ENCODE peak calls at places on chromosome 18, in four cellular contexts. D, K, C and J are unnamed samples.
A peak's percentile ranks its signal among the peaks of the same experiment; 100 is the strongest.

GRCh38 chr18:63707816-63708215 is 5.1 kb downstream of the SERPINB11 start:
- DNase-seq in C (no peak), K (peak; percentile 8), D (no peak), J (no peak)

GRCh38 chr18:76209597-76209996 is 285.4 kb downstream of the ZNF516 start:
- DNase-seq in D (no peak), K (peak; percentile 67), C (peak; percentile 19), J (no peak)

GRCh38 chr18:37452697-37453385 is 112.8 kb downstream of the CELF4 start:
- DNase-seq in D (no peak), K (no peak), C (no peak), J (no peak)

GRCh38 chr18:10057401-10057800 is 143.6 kb downstream of the VAPA start:
- DNase-seq in D (no peak), K (no peak), C (no peak), J (no peak)

GRCh38 chr18:62523631-62524442 is 1.0 kb downstream of the ZCCHC2 start:
- DNase-seq in C (peak; percentile 59), D (peak; percentile 59), K (peak; percentile 52), J (peak; percentile 53)

GRCh38 chr18:58161659-58162058 is 117.6 kb downstream of the NEDD4L start:
- DNase-seq in C (no peak), D (no peak), K (no peak), J (no peak)

GRCh38 chr18:22627506-22627905 is 209.8 kb upstream of the CTAGE1 start:
- DNase-seq in D (no peak), C (no peak), K (no peak), J (no peak)

GRCh38 chr18:30644158-30644557 is 398.4 kb downstream of the DSC3 start:
- DNase-seq in D (no peak), K (no peak), C (no peak), J (no peak)

GRCh38 chr18:79305976-79306375 is 89.8 kb upstream of the NFATC1 start:
- DNase-seq in K (no peak), C (no peak), D (no peak), J (no peak)

GRCh38 chr18:54692463-54692862 is 101.4 kb downstream of the DYNAP start:
- DNase-seq in D (no peak), C (no peak), K (no peak), J (no peak)

GRCh38 chr18:31657823-31658669 is 26.3 kb downstream of the B4GALT6 start:
- DNase-seq in C (peak; percentile 63), K (no peak), D (no peak), J (no peak)

GRCh38 chr18:13216732-13217465 is 1.7 kb upstream of the LDLRAD4 start:
- DNase-seq in C (peak; percentile 47), K (no peak), D (peak; percentile 54), J (peak; percentile 33)

GRCh38 chr18:48279312-48279711 is 129.9 kb downstream of the ZBTB7C start:
- DNase-seq in D (no peak), C (no peak), K (no peak), J (no peak)

GRCh38 chr18:12102136-12102842 is 8.6 kb downstream of the ANKRD62 start:
- DNase-seq in K (no peak), D (no peak), C (no peak), J (no peak)

GRCh38 chr18:58612239-58613055 is 16.4 kb downstream of the ALPK2 start:
- DNase-seq in K (no peak), D (no peak), C (no peak), J (no peak)

GRCh38 chr18:13874558-13874957 is 40.8 kb downstream of the MC2R start:
- DNase-seq in C (no peak), K (no peak), D (no peak), J (no peak)

GRCh38 chr18:2515408-2515807 is 55.9 kb downstream of the METTL4 start:
- DNase-seq in C (no peak), K (peak; percentile 93), D (no peak), J (no peak)

GRCh38 chr18:9103488-9103887 is 989 bp downstream of the NDUFV2 start:
- DNase-seq in C (no peak), D (no peak), K (peak; percentile 49), J (no peak)

GRCh38 chr18:74082476-74083070 is 65.1 kb downstream of the FBXO15 start:
- DNase-seq in C (peak; percentile 82), D (peak; percentile 56), K (peak; percentile 63), J (peak; percentile 71)

GRCh38 chr18:76491801-76492668 is 3.0 kb downstream of the ZNF516 start:
- DNase-seq in C (peak; percentile 41), K (peak; percentile 27), D (peak; percentile 25), J (no peak)

GRCh38 chr18:67517224-67517765 is 775 bp upstream of the DSEL start:
- DNase-seq in C (peak; percentile 6), K (peak; percentile 25), D (no peak), J (no peak)

GRCh38 chr18:7255054-7255453 is 24.2 kb downstream of the LRRC30 start:
- DNase-seq in D (no peak), C (no peak), K (no peak), J (no peak)

GRCh38 chr18:41096504-41096903 is 858.5 kb upstream of the PIK3C3 start:
- DNase-seq in D (no peak), C (no peak), K (peak; percentile 42), J (no peak)

GRCh38 chr18:31274915-31275314 is 43.0 kb upstream of the DSG1 start:
- DNase-seq in C (no peak), K (no peak), D (no peak), J (no peak)

GRCh38 chr18:48680339-48680738 is 141.5 kb downstream of the CTIF start:
- DNase-seq in K (no peak), D (no peak), C (no peak), J (no peak)

GRCh38 chr18:28382215-28382879 is 205.4 kb upstream of the CDH2 start:
- DNase-seq in C (peak; percentile 28), D (no peak), K (no peak), J (no peak)

GRCh38 chr18:616380-616995 is 19.7 kb downstream of the CLUL1 start:
- DNase-seq in K (peak; percentile 58), D (no peak), C (peak; percentile 8), J (no peak)

GRCh38 chr18:1296237-1296636 is 391.6 kb downstream of the ADCYAP1 start:
- DNase-seq in C (no peak), K (no peak), D (no peak), J (no peak)

GRCh38 chr18:38453880-38454279 is 888.3 kb upstream of the CELF4 start:
- DNase-seq in C (no peak), D (no peak), K (no peak), J (no peak)

GRCh38 chr18:58223717-58224424 is 179.8 kb downstream of the NEDD4L start:
- DNase-seq in D (no peak), C (no peak), K (peak; percentile 96), J (no peak)

GRCh38 chr18:52888014-52888413 is 548.0 kb downstream of the DCC start:
- DNase-seq in K (no peak), C (no peak), D (no peak), J (no peak)

GRCh38 chr18:77676901-77677300 is 427.3 kb downstream of the GALR1 start:
- DNase-seq in D (no peak), C (no peak), K (no peak), J (no peak)

GRCh38 chr18:37554399-37554787 is 11.2 kb downstream of the CELF4 start:
- DNase-seq in C (no peak), K (no peak), D (no peak), J (no peak)

GRCh38 chr18:45370190-45371010 is 244.9 kb upstream of the SLC14A2 start:
- DNase-seq in K (no peak), C (no peak), D (no peak), J (no peak)

GRCh38 chr18:27723168-27723567 is 453.8 kb downstream of the CDH2 start:
- DNase-seq in D (no peak), C (no peak), K (no peak), J (no peak)

GRCh38 chr18:46362533-46362932 is 258.3 kb downstream of the HAUS1 start:
- DNase-seq in C (no peak), D (no peak), K (no peak), J (no peak)

GRCh38 chr18:2212846-2213245 is 358.5 kb downstream of the METTL4 start:
- DNase-seq in C (no peak), K (no peak), D (no peak), J (no peak)